ENCODE peak calls at places on chromosomes 7 and 10, in seven cellular contexts. J, R, S, Z, V, L and U are unnamed samples. For H3K27me3, the result is how much of the 10 kb centered on the place peaks cover.

GRCh38 chr10:97048649-97049427 is 136.9 kb downstream of the SLIT1 start:
- DNase-seq in J (no peak), R (no peak), S (no peak), Z (no peak), V (peak), L (no peak), U (no peak)

GRCh38 chr10:8052344-8052969 is 2.0 kb upstream of the GATA3 start:
- DNase-seq in J (no peak), R (no peak), S (no peak), Z (no peak), V (no peak), L (no peak), U (no peak)

GRCh38 chr10:130666215-130666614 is 530.0 kb downstream of the GLRX3 start:
- DNase-seq in J (no peak), R (no peak), S (no peak), Z (no peak), V (no peak), L (no peak), U (no peak)

GRCh38 chr10:90804354-90804753 is 53.5 kb downstream of the HTR7 start:
- DNase-seq in J (no peak), R (no peak), S (no peak), Z (no peak), V (no peak), L (no peak), U (no peak)

GRCh38 chr7:75611557-75612178 is 119.5 kb downstream of the SPDYE5 start:
- DNase-seq in J (no peak), R (no peak), S (peak), Z (peak), V (peak), L (peak), U (no peak)

GRCh38 chr7:123154231-123154860 is 45.4 kb downstream of the SLC13A1 start:
- DNase-seq in J (no peak), R (peak), S (peak), Z (peak), V (peak), L (peak), U (peak)

GRCh38 chr7:4177001-4177400 is 505.1 kb upstream of the FOXK1 start:
- DNase-seq in J (no peak), R (no peak), S (no peak), Z (no peak), V (no peak), L (no peak), U (no peak)

GRCh38 chr7:130141161-130141857 is 63.9 kb downstream of the TMEM209 start:
- DNase-seq in J (peak), R (no peak), S (peak), Z (peak), V (peak), L (peak), U (no peak)

GRCh38 chr7:66815976-66816375 is 75.4 kb downstream of the RABGEF1 start:
- DNase-seq in J (no peak), R (no peak), S (no peak), Z (no peak), V (no peak), L (no peak), U (no peak)

GRCh38 chr10:11959966-11960365 is 82.6 kb downstream of the UPF2 start:
- DNase-seq in J (no peak), R (no peak), S (no peak), Z (no peak), V (no peak), L (no peak), U (no peak)

GRCh38 chr10:8130973-8131911 is 76.8 kb downstream of the GATA3 start:
- DNase-seq in J (no peak), R (peak), S (no peak), Z (no peak), V (no peak), L (no peak), U (no peak)

GRCh38 chr10:65396997-65397396 is 1528.8 kb upstream of the LRRTM3 start:
- DNase-seq in J (no peak), R (no peak), S (no peak), Z (no peak), V (no peak), L (no peak), U (no peak)

GRCh38 chr7:18694911-18695310 is 199.4 kb downstream of the HDAC9 start:
- DNase-seq in J (no peak), R (no peak), S (no peak), Z (no peak), V (no peak), L (no peak), U (no peak)

GRCh38 chr7:98655611-98656010 is 38.5 kb downstream of the NPTX2 start:
- DNase-seq in J (no peak), R (no peak), S (no peak), Z (no peak), V (peak), L (peak), U (no peak)

GRCh38 chr10:79268100-79268670 is 79.1 kb upstream of the PPIF start:
- DNase-seq in J (no peak), R (no peak), S (no peak), Z (no peak), V (no peak), L (no peak), U (no peak)

GRCh38 chr10:111370101-111370500 is 293.3 kb downstream of the ADRA2A start:
- DNase-seq in J (no peak), R (no peak), S (no peak), Z (no peak), V (no peak), L (no peak), U (no peak)

GRCh38 chr10:49762566-49762877 is 399 bp upstream of the OGDHL start:
- DNase-seq in J (no peak), R (no peak), S (no peak), Z (no peak), V (no peak), L (no peak), U (no peak)

GRCh38 chr10:133484818-133485217 is 31.1 kb downstream of the SCART1 start:
- DNase-seq in J (no peak), R (no peak), S (no peak), Z (no peak), V (no peak), L (no peak), U (no peak)

GRCh38 chr7:8500286-8500685 is 66.9 kb downstream of the NXPH1 start:
- DNase-seq in J (no peak), R (no peak), S (no peak), Z (no peak), V (no peak), L (peak), U (no peak)

GRCh38 chr7:107715531-107715930 is 28.4 kb upstream of the CBLL1 start:
- DNase-seq in J (no peak), R (no peak), S (no peak), Z (no peak), V (no peak), L (no peak), U (no peak)

GRCh38 chr10:60281792-60282353 is 107.8 kb downstream of the ANK3 start:
- DNase-seq in J (no peak), R (no peak), S (no peak), Z (no peak), V (no peak), L (no peak), U (no peak)

GRCh38 chr10:111989136-111990050 is 194.2 kb downstream of the GPAM start:
- DNase-seq in J (no peak), R (no peak), S (no peak), Z (no peak), V (no peak), L (no peak), U (no peak)

GRCh38 chr10:33982995-33983394 is 648.5 kb upstream of the NRP1 start:
- DNase-seq in J (no peak), R (no peak), S (no peak), Z (no peak), V (no peak), L (no peak), U (no peak)

GRCh38 chr10:7119325-7120015 is 291.4 kb downstream of the SFMBT2 start:
- DNase-seq in J (no peak), R (no peak), S (no peak), Z (no peak), V (no peak), L (no peak), U (no peak)

GRCh38 chr7:78472519-78472918 is 673.9 kb downstream of the PHTF2 start:
- DNase-seq in J (no peak), R (no peak), S (no peak), Z (no peak), V (no peak), L (no peak), U (no peak)

GRCh38 chr7:52504546-52504945 is 530.9 kb upstream of the POM121L12 start:
- DNase-seq in J (no peak), R (no peak), S (no peak), Z (no peak), V (no peak), L (no peak), U (no peak)

GRCh38 chr7:36289833-36290661 is 99.6 kb upstream of the ANLN start:
- DNase-seq in J (no peak), R (no peak), S (no peak), Z (no peak), V (no peak), L (no peak), U (no peak)

GRCh38 chr7:105776068-105776790 is 100.2 kb downstream of the ATXN7L1 start:
- DNase-seq in J (no peak), R (no peak), S (peak), Z (peak), V (no peak), L (peak), U (no peak)

GRCh38 chr10:77774940-77775391 is 137.4 kb upstream of the KCNMA1 start:
- DNase-seq in J (no peak), R (no peak), S (no peak), Z (no peak), V (no peak), L (peak), U (no peak)

GRCh38 chr7:156725074-156725473 is 84.5 kb downstream of the RNF32 start:
- DNase-seq in J (no peak), R (no peak), S (no peak), Z (no peak), V (no peak), L (no peak), U (no peak)

GRCh38 chr7:27866828-27867227 is 126.9 kb downstream of the TAX1BP1 start:
- DNase-seq in J (no peak), R (no peak), S (no peak), Z (no peak), V (peak), L (no peak), U (no peak)

GRCh38 chr10:124092270-124093075 is 925 bp downstream of the CHST15 start:
- DNase-seq in J (no peak), R (peak), S (peak), Z (peak), V (peak), L (peak), U (peak)

GRCh38 chr7:41085244-41085643 is 617.6 kb downstream of the INHBA start:
- DNase-seq in J (no peak), R (no peak), S (no peak), Z (no peak), V (no peak), L (no peak), U (no peak)

GRCh38 chr7:36372156-36372555 is 17.5 kb upstream of the ANLN start:
- DNase-seq in J (no peak), R (no peak), S (no peak), Z (no peak), V (no peak), L (no peak), U (no peak)

GRCh38 chr10:130029209-130029608 is 65.1 kb upstream of the EBF3 start:
- DNase-seq in J (no peak), R (no peak), S (no peak), Z (no peak), V (no peak), L (no peak), U (no peak)

GRCh38 chr7:73891178-73891885 is 30.4 kb downstream of the TMEM270 start:
- DNase-seq in J (no peak), R (no peak), S (no peak), Z (no peak), V (no peak), L (no peak), U (no peak)

GRCh38 chr7:54812747-54813146 is 53.7 kb upstream of the SEC61G start:
- DNase-seq in J (no peak), R (no peak), S (no peak), Z (no peak), V (no peak), L (no peak), U (no peak)

GRCh38 chr7:151490706-151491105 is 29.0 kb downstream of the RHEB start:
- DNase-seq in J (no peak), R (no peak), S (no peak), Z (no peak), V (no peak), L (no peak), U (no peak)
- H3K27ac ChIP-seq in J (no peak), R (no peak), S (no peak), Z (no peak), V (peak), L (no peak), U (no peak)

GRCh38 chr10:15478429-15478828 is 107.3 kb upstream of the FAM171A1 start:
- DNase-seq in J (no peak), R (no peak), S (no peak), Z (no peak), V (no peak), L (no peak), U (no peak)
- H3K27me3 ChIP-seq in J (under half), R (under half), S (under half), Z (under half), V (under half), L (under half), U (under half)

GRCh38 chr7:30170460-30171197 is 35.8 kb downstream of the MTURN start:
- DNase-seq in J (no peak), R (no peak), S (no peak), Z (no peak), V (no peak), L (no peak), U (no peak)

GRCh38 chr7:30175171-30175570 is 40.4 kb downstream of the MTURN start:
- DNase-seq in J (no peak), R (no peak), S (peak), Z (no peak), V (no peak), L (no peak), U (no peak)

GRCh38 chr7:30171753-30172447 is 37.1 kb downstream of the MTURN start:
- DNase-seq in J (no peak), R (no peak), S (no peak), Z (no peak), V (no peak), L (no peak), U (peak)

GRCh38 chr7:30172451-30172850 is 37.7 kb downstream of the MTURN start:
- DNase-seq in J (no peak), R (no peak), S (no peak), Z (no peak), V (no peak), L (no peak), U (no peak)

GRCh38 chr7:30173058-30173897 is 38.5 kb downstream of the MTURN start:
- DNase-seq in J (no peak), R (no peak), S (peak), Z (no peak), V (peak), L (no peak), U (peak)
- TF ChIP-seq CTCF in J (no peak), R (no peak), S (peak), Z (no peak), V (peak), L (no peak), U (peak)

GRCh38 chr10:20897146-20897834 is at the start of gene NEBL:
- DNase-seq in J (no peak), R (no peak), S (peak), Z (no peak), V (no peak), L (no peak), U (no peak)
- H3K27ac ChIP-seq in J (no peak), R (no peak), S (peak), Z (no peak), V (no peak), L (no peak), U (no peak)

GRCh38 chr10:26212511-26212910 is 4.1 kb upstream of the GAD2 start:
- DNase-seq in J (no peak), R (no peak), S (no peak), Z (no peak), V (no peak), L (no peak), U (no peak)
- H3K27me3 ChIP-seq in J (half or more), R (under half), S (half or more), Z (under half), V (under half), L (half or more), U (under half)

DNA sequence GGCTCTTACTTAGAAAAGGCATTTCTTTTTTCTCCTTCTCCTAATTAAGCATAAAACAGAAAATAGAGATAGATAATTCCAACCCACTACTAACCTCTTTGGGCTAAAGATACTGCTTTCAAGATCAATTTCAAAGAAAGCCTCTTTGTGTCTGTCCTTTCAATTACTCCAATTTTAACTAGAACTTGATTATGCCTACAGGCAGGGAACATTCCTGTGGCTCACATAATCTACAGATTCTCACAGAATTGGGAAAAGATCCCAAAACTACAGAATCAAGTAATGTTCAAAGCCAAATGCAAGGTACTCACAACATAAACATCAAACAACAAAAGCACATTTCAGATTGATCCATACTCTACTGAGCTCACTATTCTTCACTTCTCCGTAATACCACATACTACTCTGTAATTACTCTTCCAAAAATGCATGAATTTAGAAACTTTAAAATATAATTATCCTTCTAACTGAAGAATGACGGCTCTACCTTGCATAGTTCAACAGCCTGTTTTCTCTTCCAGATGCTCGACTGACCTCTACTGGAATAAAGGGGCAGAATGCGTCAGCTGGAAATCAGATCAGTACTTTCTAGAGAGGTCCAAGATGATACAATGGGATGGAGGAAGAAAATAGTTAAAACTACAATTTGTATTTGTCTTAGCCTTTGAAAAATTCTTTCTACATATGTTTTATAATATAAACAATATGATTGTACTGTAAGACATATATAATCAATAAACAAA is 3.9 kb downstream of the MTERF1 start:
- DNase-seq in J (no peak), R (no peak), S (peak), Z (no peak), V (no peak), L (no peak), U (no peak)
- TF ChIP-seq CTCF in J (no peak), R (no peak), S (peak), Z (no peak), V (peak), L (no peak), U (no peak)

GRCh38 chr10:103966671-103967432 is at the start of gene SLK:
- DNase-seq in J (peak), R (peak), S (peak), Z (peak), V (peak), L (peak), U (peak)
- H3K27ac ChIP-seq in J (peak), R (peak), S (peak), Z (peak), V (peak), L (peak), U (peak)

GRCh38 chr7:45920543-45921380 is at the start of gene IGFBP3:
- DNase-seq in J (no peak), R (peak), S (peak), Z (peak), V (no peak), L (no peak), U (peak)

GRCh38 chr7:45919231-45919825 is 1.7 kb downstream of the IGFBP3 start:
- DNase-seq in J (no peak), R (no peak), S (no peak), Z (no peak), V (no peak), L (no peak), U (no peak)

GRCh38 chr7:45921381-45921698 is 268 bp upstream of the IGFBP3 start:
- DNase-seq in J (no peak), R (no peak), S (peak), Z (peak), V (no peak), L (no peak), U (no peak)

GRCh38 chr7:45918556-45918955 is 2.5 kb downstream of the IGFBP3 start:
- DNase-seq in J (no peak), R (peak), S (no peak), Z (no peak), V (no peak), L (no peak), U (no peak)

GRCh38 chr7:45919947-45920542 is 1.0 kb downstream of the IGFBP3 start:
- DNase-seq in J (no peak), R (peak), S (no peak), Z (no peak), V (no peak), L (no peak), U (no peak)
- H3K27me3 ChIP-seq in J (half or more), R (under half), S (half or more), Z (under half), V (under half), L (under half), U (half or more)